ENCODE peak calls at places on chromosome 17, in seven cellular contexts. Y is heart left ventricle, R is esophagus squamous epithelium, E is upper lobe of left lung, N is K562, L is NB4, S is endothelial cell of umbilical vein. W is an unnamed sample.

GRCh38 chr17:76982408-76983074 is 114.3 kb downstream of the MGAT5B start:
- DNase-seq in Y (no peak), R (no peak), E (no peak), N (no peak), L (peak; percentile 18), S (no peak), W (no peak)

GRCh38 chr17:15651583-15652110 is 32.1 kb upstream of the FBXW10B start:
- DNase-seq in Y (peak; percentile 97), R (peak; percentile 31), E (peak; percentile 98), N (peak; percentile 78), L (peak; percentile 98), S (peak; percentile 98), W (peak; percentile 95)

GRCh38 chr17:79968116-79968515 is 67.6 kb downstream of the TBC1D16 start:
- DNase-seq in Y (no peak), R (no peak), E (no peak), N (no peak), L (no peak), S (no peak), W (no peak)

GRCh38 chr17:34639706-34640425 is 60.5 kb downstream of the TMEM132E start:
- DNase-seq in Y (no peak), R (no peak), E (no peak), N (no peak), L (no peak), S (no peak), W (no peak)

GRCh38 chr17:75041656-75042280 is 5.0 kb downstream of the ATP5PD start:
- DNase-seq in Y (no peak), R (no peak), E (no peak), N (no peak), L (no peak), S (no peak), W (no peak)

GRCh38 chr17:8664426-8665105 is 34.0 kb upstream of the MYH10 start:
- DNase-seq in Y (no peak), R (no peak), E (no peak), N (no peak), L (no peak), S (no peak), W (no peak)

GRCh38 chr17:4130715-4131114 is 12.1 kb downstream of the ZZEF1 start:
- DNase-seq in Y (peak; percentile 38), R (no peak), E (peak; percentile 44), N (peak; percentile 39), L (no peak), S (peak; percentile 56), W (no peak)

GRCh38 chr17:4558311-4558972 is 1.9 kb downstream of the GGT6 start:
- DNase-seq in Y (peak; percentile 18), R (no peak), E (no peak), N (no peak), L (no peak), S (no peak), W (no peak)

GRCh38 chr17:77745702-77746101 is 212.8 kb upstream of the TNRC6C start:
- DNase-seq in Y (no peak), R (no peak), E (no peak), N (no peak), L (no peak), S (no peak), W (no peak)

GRCh38 chr17:51366866-51367265 is 106.5 kb downstream of the UTP18 start:
- DNase-seq in Y (no peak), R (no peak), E (no peak), N (no peak), L (no peak), S (no peak), W (no peak)

GRCh38 chr17:41634639-41635038 is 10.3 kb upstream of the KRT17 start:
- DNase-seq in Y (no peak), R (no peak), E (no peak), N (no peak), L (no peak), S (no peak), W (no peak)

GRCh38 chr17:81681672-81682071 is 1.9 kb downstream of the ARL16 start:
- DNase-seq in Y (no peak), R (no peak), E (no peak), N (no peak), L (no peak), S (no peak), W (no peak)

GRCh38 chr17:80967404-80967872 is 24.2 kb upstream of the CHMP6 start:
- DNase-seq in Y (no peak), R (no peak), E (no peak), N (no peak), L (no peak), S (no peak), W (no peak)

GRCh38 chr17:21375757-21376584 is at the start of gene KCNJ12:
- DNase-seq in Y (peak; percentile 59), R (no peak), E (no peak), N (no peak), L (no peak), S (peak; percentile 3), W (no peak)

GRCh38 chr17:78434455-78435329 is 56.2 kb downstream of the PGS1 start:
- DNase-seq in Y (peak; percentile 21), R (no peak), E (no peak), N (no peak), L (no peak), S (no peak), W (no peak)

GRCh38 chr17:65515959-65516948 is 45.2 kb downstream of the AXIN2 start:
- DNase-seq in Y (no peak), R (no peak), E (peak; percentile 42), N (no peak), L (no peak), S (no peak), W (no peak)

GRCh38 chr17:19383681-19384470 is 3.1 kb downstream of the MFAP4 start:
- DNase-seq in Y (peak; percentile 63), R (no peak), E (no peak), N (no peak), L (no peak), S (no peak), W (no peak)

GRCh38 chr17:7063518-7064094 is 16.4 kb downstream of the CLEC10A start:
- DNase-seq in Y (no peak), R (no peak), E (no peak), N (no peak), L (no peak), S (no peak), W (no peak)

GRCh38 chr17:76078859-76079576 is at the start of gene ZACN:
- DNase-seq in Y (no peak), R (no peak), E (no peak), N (no peak), L (no peak), S (no peak), W (no peak)

GRCh38 chr17:42285346-42286050 is 2.8 kb upstream of the STAT5A start:
- DNase-seq in Y (no peak), R (no peak), E (no peak), N (no peak), L (no peak), S (no peak), W (peak; percentile 42)

GRCh38 chr17:58352843-58353719 is 1.1 kb upstream of the SUPT4H1 start:
- DNase-seq in Y (peak; percentile 67), R (no peak), E (peak; percentile 52), N (peak; percentile 67), L (peak; percentile 75), S (peak; percentile 49), W (no peak)
- TF ChIP-seq POLR2A in Y (peak; percentile 60), R (no peak), E (no peak), N (no peak), L (no peak), S (no peak), W (no peak)

GRCh38 chr17:64091571-64091970 is 38.4 kb downstream of the ERN1 start:
- DNase-seq in Y (no peak), R (no peak), E (no peak), N (no peak), L (no peak), S (no peak), W (no peak)

GRCh38 chr17:64092952-64093451 is 36.9 kb downstream of the ERN1 start:
- DNase-seq in Y (no peak), R (no peak), E (peak; percentile 65), N (no peak), L (no peak), S (no peak), W (no peak)

GRCh38 chr17:64092111-64092510 is 37.8 kb downstream of the ERN1 start:
- DNase-seq in Y (no peak), R (no peak), E (no peak), N (no peak), L (no peak), S (no peak), W (no peak)

GRCh38 chr17:64090144-64090543 is 39.8 kb downstream of the ERN1 start:
- DNase-seq in Y (no peak), R (no peak), E (no peak), N (no peak), L (no peak), S (peak; percentile 45), W (no peak)

DNA sequence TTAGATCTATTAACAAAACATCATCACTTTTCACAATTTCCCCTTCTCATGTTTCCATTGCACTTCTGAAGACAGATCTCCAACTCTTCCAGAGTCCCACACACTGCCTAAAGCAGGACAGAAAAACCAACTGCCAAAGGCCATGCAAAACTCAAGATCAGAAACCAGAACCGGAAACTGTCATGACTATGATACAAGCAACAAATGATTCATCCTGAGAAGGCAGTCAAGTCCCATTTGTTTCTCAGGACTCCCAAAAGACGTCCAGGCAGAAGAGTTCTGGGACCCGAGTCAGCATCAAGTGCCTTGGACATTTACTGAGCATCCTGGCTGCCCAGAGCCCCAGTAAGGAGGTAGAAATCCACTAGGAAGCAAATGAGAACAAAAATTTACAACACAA is 38.8 kb downstream of the ERN1 start:
- DNase-seq in Y (no peak), R (no peak), E (no peak), N (no peak), L (peak; percentile 18), S (no peak), W (no peak)
- TF ChIP-seq POLR2A in Y (no peak), R (no peak), E (no peak), N (no peak), L (no peak), S (no peak), W (no peak)

DNA sequence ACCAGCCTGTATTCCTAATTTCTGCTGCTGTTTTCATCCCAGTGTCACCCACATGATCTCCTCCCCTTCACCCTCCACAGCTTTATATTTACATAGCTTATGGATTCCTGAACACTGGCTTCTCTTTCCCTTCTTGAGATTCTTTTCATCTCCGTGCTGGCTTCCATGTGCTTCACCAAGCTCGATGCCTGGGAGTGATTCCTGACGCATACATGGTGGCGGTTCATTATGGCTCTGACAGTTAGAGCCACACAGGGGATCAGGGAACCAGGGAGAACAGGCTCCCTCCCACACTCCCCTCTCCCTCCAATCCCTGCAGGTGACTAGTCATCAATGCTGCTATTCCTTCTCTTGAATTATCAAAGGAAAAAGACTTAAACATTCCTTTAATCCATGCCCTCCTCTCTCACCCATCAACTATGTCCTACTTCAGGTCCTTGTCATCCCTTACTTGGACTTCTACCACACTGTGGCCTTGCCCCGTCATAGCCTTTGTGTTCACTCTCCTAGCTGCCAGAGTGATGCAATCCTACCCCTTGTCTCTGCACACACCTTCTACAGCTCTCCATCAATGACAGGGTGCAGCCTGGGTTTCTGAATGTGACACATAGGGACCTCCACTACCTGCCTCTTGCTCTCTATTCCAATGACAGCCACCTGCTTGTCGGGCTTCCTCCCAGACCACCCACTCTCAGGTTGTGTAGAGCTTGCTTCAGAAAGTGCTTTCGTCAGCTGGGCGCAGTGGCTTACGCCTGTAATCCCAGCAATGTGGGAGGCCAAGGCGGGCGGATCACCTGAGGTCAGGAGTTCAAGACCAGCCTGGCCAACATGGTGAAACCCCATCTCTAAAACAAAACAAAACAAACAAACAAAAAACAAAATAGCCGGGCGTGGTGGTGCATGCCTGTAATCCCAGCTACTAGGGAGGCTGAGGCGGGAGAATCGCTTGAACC is 43.6 kb downstream of the MYH13 start:
- DNase-seq in Y (no peak), R (no peak), E (no peak), N (no peak), L (no peak), S (no peak), W (no peak)
- TF ChIP-seq POLR2A in Y (no peak), R (no peak), E (no peak), N (no peak), L (no peak), S (no peak), W (no peak)

GRCh38 chr17:48023408-48024148 is 14.0 kb downstream of the COPZ2 start:
- DNase-seq in Y (peak; percentile 92), R (peak; percentile 19), E (peak; percentile 90), N (no peak), L (peak; percentile 83), S (peak; percentile 62), W (no peak)
- TF ChIP-seq POLR2A in Y (no peak), R (no peak), E (no peak), N (no peak), L (peak; percentile 51), S (no peak), W (no peak)